ENCODE peak calls at places on chromosomes 3 and 15, in six cellular contexts. Z is NCI-H1048, P is ecto neural progenitor cell, K is AG09319, I is AG10803, O is activated T-cell treated with anti-CD3 and anti-CD28 coated beads for 1 hour. C is an unnamed sample.

GRCh38 chr3:195058311-195059005 is 212.5 kb downstream of the XXYLT1 start:
- DNase-seq in Z (no peak), P (no peak), K (no peak), I (no peak), O (no peak), C (no peak)

GRCh38 chr3:129602730-129603560 is 3.5 kb downstream of the PLXND1 start:
- DNase-seq in Z (no peak), P (peak), K (peak), I (peak), O (no peak), C (peak)

GRCh38 chr3:134363381-134363755 is 10.9 kb downstream of the AMOTL2 start:
- DNase-seq in Z (no peak), P (no peak), K (no peak), I (peak), O (no peak), C (no peak)

GRCh38 chr3:192038726-192039125 is 577.8 kb downstream of the PYDC2 start:
- DNase-seq in Z (no peak), P (no peak), K (no peak), I (no peak), O (no peak), C (no peak)

GRCh38 chr15:101147181-101147580 is 104.7 kb downstream of the CHSY1 start:
- DNase-seq in Z (no peak), P (no peak), K (no peak), I (no peak), O (no peak), C (no peak)

GRCh38 chr3:127692501-127693335 is 20.0 kb downstream of the ABTB1 start:
- DNase-seq in Z (no peak), P (no peak), K (no peak), I (no peak), O (no peak), C (no peak)

GRCh38 chr3:139894638-139894989 is 40.4 kb upstream of the CLSTN2 start:
- DNase-seq in Z (no peak), P (no peak), K (no peak), I (no peak), O (no peak), C (no peak)

GRCh38 chr15:52093167-52093538 is 19.4 kb downstream of the BCL2L10 start:
- DNase-seq in Z (no peak), P (no peak), K (no peak), I (no peak), O (no peak), C (no peak)

GRCh38 chr3:43895573-43895972 is 204.8 kb downstream of the ABHD5 start:
- DNase-seq in Z (no peak), P (no peak), K (no peak), I (no peak), O (no peak), C (no peak)

GRCh38 chr3:53970656-53971055 is 79.0 kb upstream of the SELENOK start:
- DNase-seq in Z (no peak), P (no peak), K (no peak), I (no peak), O (no peak), C (no peak)

GRCh38 chr3:107855710-107856109 is 235.1 kb downstream of the CD47 start:
- DNase-seq in Z (no peak), P (no peak), K (no peak), I (peak), O (no peak), C (no peak)

GRCh38 chr3:13708301-13708700 is 159.4 kb downstream of the FBLN2 start:
- DNase-seq in Z (no peak), P (peak), K (no peak), I (no peak), O (no peak), C (no peak)

GRCh38 chr15:77568960-77569646 is 63.6 kb downstream of the LINGO1 start:
- DNase-seq in Z (no peak), P (no peak), K (no peak), I (no peak), O (no peak), C (no peak)

GRCh38 chr3:43773273-43774104 is 82.8 kb downstream of the ABHD5 start:
- DNase-seq in Z (no peak), P (peak), K (no peak), I (peak), O (no peak), C (no peak)

GRCh38 chr3:131701153-131701791 is 198.5 kb upstream of the MRPL3 start:
- DNase-seq in Z (no peak), P (no peak), K (no peak), I (no peak), O (no peak), C (no peak)

GRCh38 chr3:14570089-14570488 is 29.9 kb upstream of the GRIP2 start:
- DNase-seq in Z (no peak), P (no peak), K (no peak), I (no peak), O (no peak), C (no peak)

GRCh38 chr3:107561980-107562379 is 39.2 kb downstream of the BBX start:
- DNase-seq in Z (no peak), P (no peak), K (no peak), I (peak), O (no peak), C (no peak)

GRCh38 chr3:167346171-167346570 is 33.9 kb downstream of the ZBBX start:
- DNase-seq in Z (no peak), P (no peak), K (no peak), I (no peak), O (no peak), C (no peak)

GRCh38 chr3:184588776-184589175 is 27.2 kb downstream of the EPHB3 start:
- DNase-seq in Z (no peak), P (no peak), K (no peak), I (no peak), O (no peak), C (no peak)

GRCh38 chr3:194298331-194299227 is 52.5 kb downstream of the CPN2 start:
- DNase-seq in Z (no peak), P (no peak), K (no peak), I (no peak), O (no peak), C (no peak)

GRCh38 chr3:177071496-177072156 is 125.7 kb downstream of the TBL1XR1 start:
- DNase-seq in Z (no peak), P (no peak), K (no peak), I (no peak), O (no peak), C (no peak)

GRCh38 chr3:189629803-189630455 is 1.3 kb upstream of the TP63 start:
- DNase-seq in Z (no peak), P (no peak), K (no peak), I (peak), O (no peak), C (peak)

GRCh38 chr3:11699083-11699427 is 55.3 kb upstream of the VGLL4 start:
- DNase-seq in Z (no peak), P (no peak), K (no peak), I (peak), O (no peak), C (peak)

GRCh38 chr3:65864357-65864904 is 174.3 kb downstream of the MAGI1 start:
- DNase-seq in Z (no peak), P (no peak), K (no peak), I (no peak), O (no peak), C (no peak)

GRCh38 chr3:100875239-100875638 is 118.0 kb downstream of the ABI3BP start:
- DNase-seq in Z (no peak), P (no peak), K (no peak), I (peak), O (no peak), C (no peak)

GRCh38 chr15:52642386-52643361 is 36.5 kb downstream of the ATOSA start:
- DNase-seq in Z (no peak), P (no peak), K (no peak), I (peak), O (no peak), C (peak)

GRCh38 chr3:128486157-128486691 is 6.8 kb downstream of the GATA2 start:
- DNase-seq in Z (no peak), P (no peak), K (no peak), I (no peak), O (no peak), C (no peak)

GRCh38 chr3:136938334-136938733 is 19.4 kb upstream of the IL20RB start:
- DNase-seq in Z (no peak), P (no peak), K (no peak), I (peak), O (no peak), C (no peak)

GRCh38 chr3:21020043-21020442 is 731.0 kb downstream of the ZNF385D start:
- DNase-seq in Z (no peak), P (no peak), K (no peak), I (no peak), O (no peak), C (no peak)

GRCh38 chr15:91783001-91783400 is 70.5 kb upstream of the SLCO3A1 start:
- DNase-seq in Z (no peak), P (no peak), K (no peak), I (no peak), O (no peak), C (no peak)

GRCh38 chr3:161221881-161222600 is 930 bp downstream of the NMD3 start:
- DNase-seq in Z (no peak), P (no peak), K (no peak), I (peak), O (no peak), C (no peak)

GRCh38 chr15:90085565-90085964 is 16.7 kb downstream of the IDH2 start:
- DNase-seq in Z (no peak), P (no peak), K (no peak), I (no peak), O (no peak), C (no peak)

GRCh38 chr15:93072440-93073394 is 16.3 kb downstream of the RGMA start:
- DNase-seq in Z (peak), P (peak), K (peak), I (peak), O (no peak), C (peak)

GRCh38 chr3:183439510-183439909 is 11.1 kb upstream of the MCF2L2 start:
- DNase-seq in Z (no peak), P (no peak), K (no peak), I (no peak), O (no peak), C (no peak)

GRCh38 chr3:33658971-33659848 is 58.8 kb downstream of the CLASP2 start:
- DNase-seq in Z (peak), P (peak), K (no peak), I (peak), O (no peak), C (peak)

GRCh38 chr3:71673486-71673885 is 51.7 kb downstream of the EIF4E3 start:
- DNase-seq in Z (no peak), P (no peak), K (no peak), I (peak), O (no peak), C (no peak)